ENCODE peak calls at places on chromosome 7, in five cellular contexts. Z is AG09309, L is thyroid gland, W is NCI-H774, S is iPS-NIHi11. N is an unnamed sample.

GRCh38 chr7:83190659-83191389 is 28.1 kb upstream of the PCLO start:
- DNase-seq in Z (no peak), W (no peak), L (no peak), S (no peak), N (no peak)

GRCh38 chr7:36289833-36290661 is 99.6 kb upstream of the ANLN start:
- DNase-seq in L (no peak), W (no peak), S (no peak), Z (no peak), N (no peak)

GRCh38 chr7:75961194-75961593 is 33.2 kb downstream of the TMEM120A start:
- DNase-seq in Z (no peak), L (peak), S (no peak), W (no peak), N (peak)

GRCh38 chr7:69643708-69644445 is 45.6 kb downstream of the AUTS2 start:
- DNase-seq in L (no peak), S (peak), W (no peak), Z (no peak), N (no peak)

GRCh38 chr7:47338031-47338430 is 243.9 kb downstream of the TNS3 start:
- DNase-seq in Z (no peak), W (no peak), L (no peak), S (no peak), N (no peak)

GRCh38 chr7:20229652-20230500 is 12.7 kb upstream of the MACC1 start:
- DNase-seq in S (no peak), L (no peak), Z (peak), W (no peak), N (no peak)

GRCh38 chr7:80498481-80499349 is 13.1 kb downstream of the GNAT3 start:
- DNase-seq in W (no peak), L (no peak), S (no peak), Z (no peak), N (no peak)

GRCh38 chr7:1741751-1742554 is 71.9 kb downstream of the ELFN1 start:
- DNase-seq in Z (no peak), S (peak), L (no peak), W (peak), N (peak)

GRCh38 chr7:158263110-158263963 is 324.3 kb downstream of the PTPRN2 start:
- DNase-seq in Z (no peak), S (no peak), W (no peak), L (no peak), N (no peak)

GRCh38 chr7:95669513-95669912 is 73.2 kb upstream of the PDK4 start:
- DNase-seq in L (no peak), W (no peak), S (no peak), Z (no peak), N (no peak)

GRCh38 chr7:31948041-31948440 is 122.2 kb downstream of the PDE1C start:
- DNase-seq in L (no peak), Z (peak), W (no peak), S (no peak), N (no peak)

GRCh38 chr7:47254081-47255006 is 327.6 kb downstream of the TNS3 start:
- DNase-seq in S (peak), L (peak), W (peak), Z (no peak), N (peak)

GRCh38 chr7:92778972-92779371 is 57.4 kb downstream of the CDK6 start:
- DNase-seq in Z (peak), W (no peak), S (no peak), L (peak), N (no peak)

GRCh38 chr7:30731619-30732018 is 20.3 kb upstream of the INMT start:
- DNase-seq in Z (no peak), W (no peak), S (no peak), L (no peak), N (no peak)

GRCh38 chr7:114478384-114478783 is 63.8 kb downstream of the FOXP2 start:
- DNase-seq in W (no peak), S (no peak), Z (no peak), L (no peak), N (no peak)

GRCh38 chr7:105677803-105678583 is 96.7 kb upstream of the EFCAB10 start:
- DNase-seq in L (peak), S (no peak), W (no peak), Z (no peak), N (no peak)

GRCh38 chr7:28960071-28960840 is 2.1 kb upstream of the TRIL start:
- DNase-seq in L (no peak), S (no peak), W (no peak), Z (no peak), N (no peak)

GRCh38 chr7:1663857-1664651 is 6.0 kb upstream of the ELFN1 start:
- DNase-seq in W (no peak), L (no peak), S (peak), Z (no peak), N (peak)

GRCh38 chr7:112965506-112965905 is 121.1 kb downstream of the GPR85 start:
- DNase-seq in W (no peak), S (no peak), Z (no peak), L (no peak), N (no peak)

GRCh38 chr7:50660040-50660829 is 95.0 kb upstream of the DDC start:
- DNase-seq in L (no peak), Z (no peak), W (no peak), S (no peak), N (no peak)

GRCh38 chr7:155213385-155213784 is 84.3 kb upstream of the INSIG1 start:
- DNase-seq in Z (no peak), W (no peak), S (no peak), L (no peak), N (no peak)

GRCh38 chr7:88509341-88509740 is 202.6 kb upstream of the STEAP4 start:
- DNase-seq in W (no peak), Z (no peak), S (no peak), L (no peak), N (no peak)

GRCh38 chr7:11539853-11540252 is 292.1 kb downstream of the THSD7A start:
- DNase-seq in L (no peak), Z (no peak), W (no peak), S (no peak), N (no peak)

GRCh38 chr7:16616542-16616941 is 29.0 kb downstream of the ANKMY2 start:
- DNase-seq in L (no peak), Z (no peak), S (no peak), W (no peak), N (no peak)

GRCh38 chr7:26155531-26156375 is 3.8 kb downstream of the NFE2L3 start:
- DNase-seq in W (no peak), S (no peak), Z (peak), L (no peak), N (no peak)

GRCh38 chr7:4849390-4849789 is 12.4 kb downstream of the PAPOLB start:
- DNase-seq in L (peak), S (no peak), Z (no peak), W (peak), N (peak)

GRCh38 chr7:75739796-75740672 is 1.3 kb upstream of the HIP1 start:
- DNase-seq in W (no peak), Z (no peak), L (no peak), S (peak), N (no peak)

N was measured in D341Med.